ENCODE peak calls at places on chromosome 21, in seven cellular contexts. T is body of pancreas, M is tibial artery, G is left ventricle myocardium inferior, K is transverse colon, P is OCI-LY7, X is brain microvascular endothelial cell. W is an unnamed sample.
A peak's percentile ranks its signal among the peaks of the same experiment; 100 is the strongest.

GRCh38 chr21:44449473-44450363 is 5.6 kb upstream of the LRRC3 start:
- DNase-seq in X (no peak), T (no peak), K (no peak), P (no peak), M (peak; percentile 21), G (no peak), W (peak; percentile 36)

GRCh38 chr21:36065497-36066036 is 4.3 kb upstream of the CBR1 start:
- DNase-seq in T (peak; percentile 45), X (peak; percentile 36), K (no peak), M (no peak), P (no peak), G (no peak), W (no peak)

GRCh38 chr21:31204801-31205200 is 139.3 kb downstream of the TIAM1 start:
- DNase-seq in M (no peak), K (no peak), P (no peak), X (no peak), T (no peak), G (no peak), W (no peak)

GRCh38 chr21:14480601-14481000 is 65.5 kb downstream of the SAMSN1 start:
- DNase-seq in P (no peak), K (peak; percentile 21), G (no peak), M (no peak), X (no peak), T (no peak), W (no peak)

GRCh38 chr21:39385299-39386145 is 36.6 kb upstream of the HMGN1 start:
- DNase-seq in P (no peak), G (peak; percentile 86), X (peak; percentile 62), M (peak; percentile 51), T (peak; percentile 98), K (peak; percentile 90), W (peak; percentile 93)

GRCh38 chr21:33071878-33072306 is 2.0 kb downstream of the OLIG1 start:
- DNase-seq in K (no peak), X (no peak), M (no peak), P (no peak), T (peak; percentile 12), G (no peak), W (no peak)

GRCh38 chr21:29155118-29155932 is 24.9 kb downstream of the MAP3K7CL start:
- DNase-seq in X (peak; percentile 84), K (no peak), M (peak; percentile 56), P (no peak), T (peak; percentile 27), G (peak; percentile 69), W (peak; percentile 63)

GRCh38 chr21:33949516-33950424 is 34.2 kb upstream of the ATP5PO start:
- DNase-seq in P (no peak), X (no peak), T (no peak), G (no peak), M (no peak), K (no peak), W (no peak)

GRCh38 chr21:36749935-36750578 is 51.1 kb downstream of the SIM2 start:
- DNase-seq in K (no peak), G (no peak), X (peak; percentile 73), T (no peak), P (no peak), M (no peak), W (no peak)

GRCh38 chr21:26717146-26717739 is 128.0 kb downstream of the ADAMTS1 start:
- DNase-seq in M (no peak), P (peak; percentile 24), X (no peak), K (no peak), G (no peak), T (no peak), W (no peak)

GRCh38 chr21:17386498-17386897 is 126.3 kb upstream of the CXADR start:
- DNase-seq in G (no peak), K (no peak), M (no peak), T (no peak), X (no peak), P (peak; percentile 35), W (no peak)
- H3K27ac ChIP-seq in G (no peak overlapping the region), K (no peak overlapping the region), M (no peak overlapping the region), T (no peak overlapping the region), X (no peak overlapping the region), P (peak overlapping the region; percentile 62), W (no peak overlapping the region)

GRCh38 chr21:24509131-24509530 is 1098.2 kb downstream of the MRPL39 start:
- DNase-seq in P (no peak), M (no peak), T (no peak), G (no peak), K (no peak), X (no peak), W (no peak)

GRCh38 chr21:24514081-24514733 is 1093.1 kb downstream of the MRPL39 start:
- DNase-seq in M (no peak), G (no peak), T (no peak), X (no peak), K (no peak), P (no peak), W (no peak)
- TF ChIP-seq CTCF in M (peak; percentile 33), G (peak; percentile 62), T (peak; percentile 49), X (peak; percentile 3), K (peak; percentile 29), P (peak; percentile 56), W (peak; percentile 23)

GRCh38 chr21:45494851-45495680 is 47.2 kb downstream of the SLC19A1 start:
- DNase-seq in K (no peak), T (no peak), P (no peak), M (no peak), X (no peak), G (no peak), W (peak; percentile 12)
- H3K36me3 ChIP-seq in K (no peaks in the 10 kb centered on the region), T (no peaks in the 10 kb centered on the region), P (no peaks in the 10 kb centered on the region), M (peaks cover 89% of the 10 kb centered on the region), X (peaks cover 70% of the 10 kb centered on the region), G (peaks cover 76% of the 10 kb centered on the region), W (no peaks in the 10 kb centered on the region)

DNA sequence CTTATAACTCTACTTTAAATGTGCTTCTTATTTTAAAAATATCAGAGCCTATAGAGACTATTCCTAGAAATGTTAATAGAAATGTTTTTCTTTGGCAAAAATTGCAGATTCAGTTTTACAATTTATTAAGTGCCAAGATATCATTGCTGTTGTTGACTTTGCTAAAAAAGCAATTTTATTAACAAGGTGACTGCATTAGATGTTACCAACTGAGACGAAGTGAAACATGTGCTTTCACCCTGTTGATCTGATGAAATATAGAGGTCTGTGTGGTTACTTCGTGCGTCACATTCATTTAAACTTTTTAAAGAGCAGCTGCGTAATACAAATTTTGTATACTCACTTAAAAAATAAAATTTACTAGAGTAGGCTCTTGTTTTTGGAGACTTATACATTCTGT is 465.7 kb downstream of the USP25 start:
- DNase-seq in T (no peak), X (peak; percentile 48), M (no peak), G (no peak), P (no peak), K (no peak), W (no peak)
- H3K27ac ChIP-seq in T (no peak overlapping the region), X (peak overlapping the region; percentile 84), M (peak overlapping the region; percentile 83), G (peak overlapping the region; percentile 82), P (no peak overlapping the region), K (peak overlapping the region; percentile 38), W (peak overlapping the region; percentile 85)

DNA sequence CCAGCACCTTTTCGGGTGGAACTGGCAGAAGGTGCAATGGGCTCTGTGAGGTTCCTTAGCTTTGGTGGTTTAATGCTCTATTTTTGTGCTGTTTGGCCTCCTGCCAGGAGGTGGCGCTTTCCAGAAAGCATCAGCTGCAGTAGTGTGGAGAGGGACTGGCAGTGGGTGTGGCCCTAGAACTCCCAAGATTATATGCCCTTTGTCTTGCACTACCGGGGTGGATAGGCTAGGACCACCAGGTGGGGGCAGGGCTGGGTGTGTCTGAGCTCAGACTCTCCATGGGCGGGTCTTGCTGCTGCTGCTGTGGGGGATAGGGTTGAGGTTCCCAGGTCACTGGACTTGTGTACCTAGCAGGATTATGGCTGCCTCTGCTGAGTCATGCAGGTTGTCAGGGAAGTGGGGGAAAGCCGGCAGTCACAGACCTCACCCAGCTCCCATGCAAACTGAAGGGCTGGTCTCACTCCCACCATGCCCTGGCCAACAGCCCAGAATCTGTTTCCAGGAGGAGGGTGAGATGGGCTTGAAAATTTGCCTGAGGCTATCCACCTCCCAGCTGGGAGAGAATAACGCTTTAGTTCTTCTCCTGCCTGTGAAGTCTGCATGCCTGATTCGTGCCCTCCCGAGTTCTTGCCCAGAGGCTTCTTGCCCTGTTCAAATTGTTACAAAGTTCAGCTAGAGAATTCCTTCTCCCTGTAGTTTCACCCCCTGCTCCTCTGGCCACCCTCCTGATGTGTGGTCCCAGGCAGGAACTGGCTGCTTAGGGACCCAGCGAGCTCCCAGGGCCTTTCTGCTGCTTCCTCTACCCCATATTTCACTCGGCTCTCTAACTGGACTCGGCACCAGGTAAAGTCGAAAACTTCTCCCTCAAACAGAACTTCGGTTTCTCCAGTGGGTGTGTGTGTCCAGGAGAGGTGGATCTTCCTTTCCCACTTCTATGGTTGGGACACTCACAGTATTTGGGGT is 76.5 kb upstream of the BTG3 start:
- DNase-seq in T (peak; percentile 28), P (peak; percentile 44), X (peak; percentile 5), M (no peak), G (peak; percentile 23), K (peak; percentile 42), W (peak; percentile 10)
- TF ChIP-seq CTCF in T (no peak), P (peak; percentile 77), X (peak; percentile 25), M (no peak), G (no peak), K (no peak), W (no peak)

W was measured in psoas muscle.